ENCODE peak calls at places on chromosomes 1 and 21, in four cellular contexts. Q is GM19239; D is activated CD4-positive, CD25-positive, alpha-beta regulatory T cell treated with anti-CD3 and anti-CD28 coated beads, Interleukin-2, amount 50 U/mL, for 72 hours; Z is AG09319. W is an unnamed sample.

GRCh38 chr1:209557216-209557615 is 26.3 kb upstream of the CAMK1G start:
- DNase-seq in Q (no peak), D (no peak), Z (no peak), W (no peak)

GRCh38 chr1:112872551-112872962 is 83.4 kb downstream of the SLC16A1 start:
- DNase-seq in Q (no peak), D (no peak), Z (no peak), W (no peak)

GRCh38 chr1:71196685-71197084 is 115.8 kb upstream of the ZRANB2 start:
- DNase-seq in Q (no peak), D (no peak), Z (no peak), W (no peak)

GRCh38 chr1:113835686-113836290 is 23.5 kb upstream of the RSBN1 start:
- DNase-seq in Q (no peak), D (no peak), Z (no peak), W (no peak)

GRCh38 chr1:204853446-204853845 is 17.2 kb upstream of the NFASC start:
- DNase-seq in Q (no peak), D (no peak), Z (no peak), W (no peak)

GRCh38 chr1:96370752-96371151 is 350.8 kb upstream of the PTBP2 start:
- DNase-seq in Q (no peak), D (no peak), Z (peak), W (no peak)

GRCh38 chr1:7325254-7325653 is 445.8 kb upstream of the VAMP3 start:
- DNase-seq in Q (no peak), D (no peak), Z (no peak), W (no peak)

GRCh38 chr1:192809286-192810252 is 730 bp downstream of the RGS2 start:
- DNase-seq in Q (no peak), D (no peak), Z (no peak), W (no peak)

GRCh38 chr1:54275349-54275748 is 75.4 kb downstream of the MRPL37 start:
- DNase-seq in Q (no peak), D (no peak), Z (peak), W (no peak)

GRCh38 chr1:202505356-202505755 is 156.9 kb downstream of the PPP1R12B start:
- DNase-seq in Q (no peak), D (no peak), Z (peak), W (no peak)

GRCh38 chr21:32965281-32965680 is 60.5 kb upstream of the OLIG2 start:
- DNase-seq in Q (no peak), D (no peak), Z (no peak), W (no peak)

GRCh38 chr1:106678661-106679060 is 377.8 kb upstream of the PRMT6 start:
- DNase-seq in Q (no peak), D (no peak), Z (no peak), W (no peak)

GRCh38 chr1:93605812-93606512 is 75.7 kb downstream of the BCAR3 start:
- DNase-seq in Q (no peak), D (no peak), Z (peak), W (no peak)

GRCh38 chr1:184287001-184287400 is 99.8 kb upstream of the C1orf21 start:
- DNase-seq in Q (no peak), D (no peak), Z (no peak), W (no peak)

GRCh38 chr1:56570924-56571372 is 8.4 kb downstream of the PLPP3 start:
- DNase-seq in Q (no peak), D (no peak), Z (no peak), W (no peak)

GRCh38 chr21:15063081-15063820 is 1.5 kb downstream of the NRIP1 start:
- DNase-seq in Q (no peak), D (no peak), Z (no peak), W (no peak)

GRCh38 chr1:212774584-212774983 is 17.0 kb downstream of the NSL1 start:
- DNase-seq in Q (no peak), D (no peak), Z (no peak), W (no peak)

GRCh38 chr1:147723691-147724323 is 36.6 kb downstream of the GJA5 start:
- DNase-seq in Q (no peak), D (no peak), Z (no peak), W (peak)

W was measured in iPS DF 19.7.